ENCODE peak calls at places on chromosomes 6 and 20, in five cellular contexts. Z, S, R, U and V are unnamed samples.

GRCh38 chr20:3749689-3750639 is 17.5 kb downstream of the HSPA12B start:
- DNase-seq in U (no peak), R (peak), Z (no peak), S (peak), V (peak)

GRCh38 chr20:54138427-54138826 is 35.4 kb downstream of the CYP24A1 start:
- DNase-seq in U (no peak), R (no peak), Z (no peak), S (no peak), V (no peak)

GRCh38 chr6:164108869-164109769 is 694.6 kb downstream of the QKI start:
- DNase-seq in Z (peak), R (peak), U (no peak), S (peak), V (no peak)

GRCh38 chr6:157667211-157668033 is 155.6 kb upstream of the SNX9 start:
- DNase-seq in Z (peak), R (peak), S (no peak), U (peak), V (peak)

GRCh38 chr20:11912664-11913415 is 4.9 kb upstream of the BTBD3 start:
- DNase-seq in U (no peak), S (no peak), Z (no peak), R (no peak), V (no peak)

GRCh38 chr20:22719250-22719649 is 134.9 kb upstream of the FOXA2 start:
- DNase-seq in Z (no peak), S (peak), R (no peak), U (no peak), V (no peak)

GRCh38 chr20:5569021-5569420 is 181.2 kb upstream of the SHLD1 start:
- DNase-seq in R (peak), U (peak), S (no peak), Z (peak), V (no peak)

GRCh38 chr6:156791261-156791850 is 14.2 kb downstream of the ARID1B start:
- DNase-seq in R (peak), U (no peak), Z (peak), S (no peak), V (no peak)

GRCh38 chr20:16518068-16518783 is 55.0 kb downstream of the KIF16B start:
- DNase-seq in Z (peak), U (no peak), S (no peak), R (peak), V (peak)

GRCh38 chr20:35560541-35560940 is 18.7 kb downstream of the ERGIC3 start:
- DNase-seq in S (no peak), R (no peak), U (no peak), Z (no peak), V (no peak)

GRCh38 chr6:79943133-79943532 is 4.2 kb downstream of the ELOVL4 start:
- DNase-seq in S (no peak), U (no peak), R (no peak), Z (no peak), V (no peak)

GRCh38 chr6:11428895-11429294 is 108.7 kb upstream of the TMEM170B start:
- DNase-seq in R (peak), Z (peak), U (no peak), S (no peak), V (no peak)

GRCh38 chr6:126302191-126302590 is 37.7 kb upstream of the CENPW start:
- DNase-seq in R (peak), U (no peak), Z (peak), S (no peak), V (no peak)

GRCh38 chr20:54995021-54995420 is 519.6 kb downstream of the DOK5 start:
- DNase-seq in S (no peak), Z (no peak), U (no peak), R (peak), V (no peak)

GRCh38 chr6:12911387-12911960 is 194.9 kb downstream of the PHACTR1 start:
- DNase-seq in Z (peak), R (peak), S (no peak), U (no peak), V (no peak)

GRCh38 chr6:12909828-12910227 is 193.3 kb downstream of the PHACTR1 start:
- DNase-seq in U (no peak), S (peak), R (no peak), Z (no peak), V (no peak)
- TF ChIP-seq CTCF in U (no peak), S (peak), R (no peak), Z (no peak), V (peak)

DNA sequence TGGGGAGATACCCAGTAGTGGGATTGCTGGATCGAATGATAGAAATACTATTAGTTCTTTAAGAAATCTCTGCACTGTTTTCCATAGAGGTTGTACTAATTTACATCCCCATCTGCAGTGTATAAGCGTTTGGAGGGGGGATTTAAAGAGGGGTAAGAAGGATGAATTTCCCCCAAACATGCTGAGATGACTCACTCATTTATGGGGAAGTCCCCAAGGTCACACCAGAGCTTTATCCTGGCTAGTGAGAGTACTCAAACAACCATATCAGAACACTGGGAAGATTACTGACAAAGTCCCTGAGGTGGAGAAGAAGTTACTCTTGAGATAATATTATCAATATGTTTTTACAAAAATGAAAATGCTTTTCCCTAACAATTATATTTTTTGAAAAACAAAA is 44.0 kb downstream of the ROS1 start:
- DNase-seq in Z (no peak), S (no peak), U (no peak), R (no peak), V (no peak)
- TF ChIP-seq CTCF in Z (no peak), S (no peak), U (no peak), R (no peak), V (no peak)

GRCh38 chr20:62998449-62998848 is 8.3 kb downstream of the BHLHE23 start:
- DNase-seq in U (no peak), Z (no peak), R (no peak), S (no peak), V (no peak)

GRCh38 chr20:62995898-62996595 is 10.7 kb downstream of the BHLHE23 start:
- DNase-seq in U (no peak), Z (no peak), R (no peak), S (peak), V (no peak)

GRCh38 chr20:62999580-62999979 is 7.2 kb downstream of the BHLHE23 start:
- DNase-seq in U (no peak), R (no peak), S (peak), Z (no peak), V (no peak)

GRCh38 chr20:62996596-62996982 is 10.2 kb downstream of the BHLHE23 start:
- DNase-seq in U (no peak), R (no peak), Z (no peak), S (peak), V (no peak)

DNA sequence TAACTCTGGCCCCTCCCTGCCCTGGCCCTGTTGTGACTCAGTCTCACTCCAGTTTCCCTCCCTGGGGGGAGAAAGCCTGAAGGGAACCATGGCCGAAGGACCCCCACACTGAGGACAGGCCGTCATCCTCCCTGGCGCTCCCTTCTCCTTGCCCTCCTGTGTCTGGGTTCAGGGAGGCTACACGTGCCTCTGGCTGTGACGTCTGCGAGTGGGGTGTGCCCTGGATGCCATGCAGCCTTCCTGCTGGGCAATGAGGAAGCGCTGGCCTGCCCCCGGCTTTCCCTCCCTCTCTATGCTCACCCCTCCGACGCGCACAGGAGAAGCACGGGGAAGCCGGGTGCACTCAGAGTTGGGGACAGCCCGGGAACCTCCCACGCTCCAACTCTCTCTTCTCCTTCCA is 9.1 kb downstream of the BHLHE23 start:
- DNase-seq in U (no peak), S (peak), R (no peak), Z (no peak), V (no peak)
- TF ChIP-seq CTCF in U (no peak), S (no peak), R (no peak), Z (no peak), V (no peak)

DNA sequence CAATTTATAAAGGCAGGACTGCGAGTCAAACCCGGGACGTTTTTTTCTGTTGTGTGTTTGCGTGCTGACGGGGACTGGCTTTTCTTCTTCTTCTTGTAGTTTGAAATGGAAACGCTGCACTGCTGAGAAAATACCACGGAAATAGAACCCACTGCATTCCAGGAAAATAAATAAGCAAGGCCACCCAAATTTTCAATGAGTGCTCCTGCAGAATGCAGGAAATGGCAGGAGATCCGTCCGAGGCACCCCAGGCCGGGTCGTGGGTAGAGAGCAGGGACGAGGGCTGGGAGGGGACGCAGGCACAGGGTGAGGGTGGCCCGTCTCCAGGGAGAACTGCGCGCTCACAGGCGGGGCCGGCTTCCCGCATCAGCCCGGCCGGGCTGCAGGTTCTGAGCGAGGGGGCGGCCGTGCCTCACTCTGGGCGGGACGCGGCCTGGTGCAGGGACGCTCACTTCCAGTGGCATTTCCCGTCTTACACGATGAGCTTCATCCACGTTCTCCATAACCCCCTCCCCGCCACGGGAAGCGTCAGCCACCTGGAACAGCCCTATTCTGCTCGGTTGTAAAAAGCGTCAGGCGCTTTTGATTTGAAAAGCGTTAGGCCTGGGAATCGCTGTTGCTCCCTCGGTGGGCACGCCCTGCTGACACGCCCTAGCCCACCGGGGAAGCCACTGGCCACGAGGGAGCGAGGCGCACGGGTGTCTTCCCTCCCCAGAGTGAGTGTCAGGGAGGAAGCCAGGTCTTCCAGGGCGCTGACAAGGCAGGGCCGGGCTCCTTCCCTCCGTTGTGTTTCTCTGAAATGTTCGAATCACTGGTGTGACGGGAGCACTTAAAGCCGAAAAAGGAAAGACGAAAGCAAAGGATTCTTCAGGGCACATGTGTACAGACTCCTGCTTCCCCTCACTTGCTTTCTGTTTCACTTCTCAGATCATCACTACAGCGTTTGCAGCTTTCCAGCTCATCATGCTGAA is 17.9 kb upstream of the EXOC2 start:
- DNase-seq in R (peak), U (peak), Z (peak), S (peak), V (no peak)
- TF ChIP-seq CTCF in R (no peak), U (no peak), Z (no peak), S (no peak), V (no peak)